ENCODE peak calls at places on chromosomes 4 and X, in six cellular contexts. W is tibial artery, P is fibroblast of mammary gland, M is GM23248, K is small intestine, F is adipocyte. Q is an unnamed sample.

GRCh38 chr4:13905543-13905942 is 278.0 kb upstream of the BOD1L1 start:
- DNase-seq in W (no peak), P (peak; percentile 97), M (peak; percentile 30), K (no peak), F (no peak), Q (no peak)

GRCh38 chrX:65196758-65197371 is 220.6 kb upstream of the ZC4H2 start:
- DNase-seq in W (no peak), P (no peak), M (peak; percentile 18), K (peak; percentile 83), F (no peak), Q (no peak)

GRCh38 chrX:154401045-154401799 is 3.0 kb downstream of the RPL10 start:
- DNase-seq in W (no peak), P (peak; percentile 45), M (no peak), K (peak; percentile 28), F (no peak), Q (no peak)

GRCh38 chr4:128823025-128823661 is 13.6 kb downstream of the JADE1 start:
- DNase-seq in W (no peak), P (peak; percentile 95), M (peak; percentile 95), K (no peak), F (peak; percentile 85), Q (no peak)

GRCh38 chrX:43958529-43958928 is 14.7 kb downstream of the NDP start:
- DNase-seq in W (no peak), P (peak; percentile 90), M (peak; percentile 73), K (peak; percentile 75), F (peak; percentile 86), Q (no peak)

GRCh38 chr4:77631276-77631675 is 25.7 kb downstream of the CXCL13 start:
- DNase-seq in W (no peak), P (no peak), M (no peak), K (peak; percentile 98), F (no peak), Q (no peak)

GRCh38 chr4:23153076-23153475 is 460.3 kb downstream of the GBA3 start:
- DNase-seq in W (no peak), P (no peak), M (peak; percentile 2), K (no peak), F (no peak), Q (no peak)

GRCh38 chrX:135421537-135421931 is 210 bp upstream of the SMIM10L2A start:
- DNase-seq in W (peak; percentile 84), P (peak; percentile 40), M (peak; percentile 41), K (peak; percentile 64), F (peak; percentile 65), Q (peak; percentile 69)

GRCh38 chrX:83008415-83008814 is 499.7 kb upstream of the POU3F4 start:
- DNase-seq in W (no peak), P (peak; percentile 1), M (peak; percentile 0), K (no peak), F (peak; percentile 14), Q (no peak)

GRCh38 chr4:176137626-176138025 is 57.8 kb downstream of the SPATA4 start:
- DNase-seq in W (no peak), P (peak; percentile 66), M (peak; percentile 86), K (no peak), F (peak; percentile 42), Q (no peak)

GRCh38 chrX:120794525-120794975 is 81.1 kb downstream of the CT47B1 start:
- DNase-seq in W (no peak), P (peak; percentile 42), M (peak; percentile 52), K (no peak), F (no peak), Q (no peak)

DNA sequence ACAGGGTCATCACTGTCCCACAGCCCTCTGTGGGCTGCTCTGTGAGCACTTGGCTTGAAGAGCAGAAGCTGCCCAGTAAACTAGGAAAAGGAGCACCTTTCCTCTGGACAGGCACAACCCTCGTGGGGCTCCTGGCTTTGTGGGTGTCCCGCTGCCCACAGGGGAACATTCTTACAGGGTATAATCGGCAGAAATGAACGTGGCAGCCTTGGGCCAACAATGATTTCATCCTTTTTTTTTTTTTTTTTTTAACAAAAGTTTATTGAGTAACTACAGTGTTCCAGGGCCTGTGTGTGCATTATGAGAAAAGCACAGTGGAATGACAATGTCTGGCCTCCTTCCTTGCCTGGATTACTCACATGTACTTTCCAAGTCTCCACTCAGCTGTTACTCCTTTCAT is 197.2 kb downstream of the PDGFC start:
- DNase-seq in W (no peak), P (peak; percentile 97), M (peak; percentile 96), K (no peak), F (peak; percentile 86), Q (no peak)
- H3K4me3 ChIP-seq in W (no peak overlapping the region), P (peak overlapping the region; percentile 23), M (peak overlapping the region; percentile 60), K (no peak overlapping the region), F (peak overlapping the region; percentile 46), Q (no peak overlapping the region)

DNA sequence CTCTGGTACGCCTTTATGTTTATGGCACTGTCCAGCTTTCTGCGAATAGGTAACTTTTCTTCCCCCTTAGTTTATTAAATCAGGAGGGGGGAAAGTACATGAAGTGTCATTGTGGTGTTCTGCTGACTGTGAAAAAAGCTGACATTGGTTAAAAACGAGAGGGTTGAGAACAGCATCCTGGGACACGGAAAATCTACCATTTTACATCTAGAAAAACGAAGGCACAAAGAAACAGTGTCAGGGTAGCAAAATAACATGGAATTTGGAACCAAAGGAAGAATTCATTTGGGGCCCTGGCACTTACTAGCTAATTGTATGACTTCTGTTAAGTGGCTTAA is 1.2 kb upstream of the AMOT start:
- DNase-seq in W (no peak), P (no peak), M (no peak), K (no peak), F (no peak), Q (no peak)
- H3K4me3 ChIP-seq in W (peak overlapping the region; percentile 82), P (peak overlapping the region; percentile 38), M (peak overlapping the region; percentile 79), K (peak overlapping the region; percentile 55), F (peak overlapping the region; percentile 79), Q (peak overlapping the region; percentile 73)

GRCh38 chrX:21940356-21940829 is at the start of gene SMS:
- DNase-seq in W (peak; percentile 90), P (peak; percentile 74), M (peak; percentile 87), K (peak; percentile 82), F (peak; percentile 79), Q (no peak)
- H3K4me3 ChIP-seq in W (peak within 1 kb of the TSS; percentile 67), P (peak within 1 kb of the TSS; percentile 59), M (peak within 1 kb of the TSS; percentile 82), K (peak within 1 kb of the TSS; percentile 76), F (peak within 1 kb of the TSS; percentile 77), Q (peak within 1 kb of the TSS; percentile 53)

GRCh38 chrX:149982310-149982709 is 44.0 kb upstream of the EOLA2 start:
- DNase-seq in W (no peak), P (no peak), M (no peak), K (peak; percentile 11), F (no peak), Q (no peak)

GRCh38 chrX:149984411-149984810 is 46.1 kb upstream of the EOLA2 start:
- DNase-seq in W (no peak), P (peak; percentile 24), M (peak; percentile 7), K (no peak), F (peak; percentile 41), Q (no peak)

DNA sequence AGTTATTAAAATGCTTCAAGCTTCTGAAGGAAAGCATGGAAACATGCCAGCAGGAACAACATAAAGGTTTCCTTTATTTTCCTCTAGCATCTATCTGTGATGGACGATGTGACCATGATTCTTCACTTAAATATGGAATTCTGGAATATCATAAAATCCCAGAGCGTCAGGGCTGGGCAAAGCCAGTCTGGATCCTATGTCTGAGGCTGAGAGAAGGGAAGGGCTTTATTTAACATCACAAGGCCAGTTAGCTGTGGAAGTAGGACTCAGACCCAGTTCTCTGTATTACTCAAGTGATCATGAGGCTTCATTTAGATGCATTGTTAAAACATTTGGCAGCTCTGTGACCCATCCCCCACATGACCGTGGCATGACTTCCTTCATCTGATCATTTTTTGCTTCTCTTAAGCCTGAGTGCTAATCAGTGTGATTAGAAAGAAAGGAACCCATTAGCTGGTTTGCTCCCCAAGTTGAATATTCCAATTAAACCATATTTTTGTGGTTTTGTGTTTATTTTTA is 40.9 kb upstream of the EOLA2 start:
- DNase-seq in W (no peak), P (no peak), M (no peak), K (no peak), F (no peak), Q (no peak)
- H3K4me3 ChIP-seq in W (no peak overlapping the region), P (no peak overlapping the region), M (no peak overlapping the region), K (no peak overlapping the region), F (no peak overlapping the region), Q (no peak overlapping the region)

DNA sequence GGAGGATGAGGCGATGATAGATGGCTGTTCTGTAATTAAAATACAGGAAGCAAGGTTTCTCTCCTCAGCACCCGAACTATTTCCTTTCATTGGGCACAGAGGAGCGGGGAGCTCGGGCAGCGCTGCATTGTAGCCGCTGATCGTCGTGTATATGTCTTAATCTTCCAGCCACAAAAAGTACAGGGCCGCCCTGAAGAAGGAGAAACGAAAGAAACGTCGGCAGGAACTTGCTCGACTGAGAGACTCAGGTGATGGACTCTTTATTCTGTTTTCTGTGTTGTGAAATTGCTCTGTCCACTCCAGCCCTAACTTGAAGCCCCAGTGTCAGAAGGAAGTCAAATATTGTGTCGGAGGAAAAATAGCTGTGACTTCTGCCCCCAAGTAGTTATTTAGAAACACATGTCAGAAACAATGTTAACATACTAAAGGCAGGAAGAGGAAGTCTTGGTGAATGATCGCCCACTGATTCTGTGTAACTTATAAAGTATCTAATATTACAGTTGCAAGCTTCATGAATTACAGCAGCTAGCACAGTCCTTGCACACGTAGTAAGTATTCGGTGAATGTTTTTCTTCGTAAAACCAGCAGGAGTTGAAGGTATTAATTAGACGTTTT is 589 bp downstream of the ZRSR2 start:
- DNase-seq in W (no peak), P (peak; percentile 21), M (peak; percentile 27), K (peak; percentile 26), F (no peak), Q (no peak)
- H3K4me3 ChIP-seq in W (peak overlapping the region; percentile 73), P (peak overlapping the region; percentile 94), M (peak overlapping the region; percentile 88), K (peak overlapping the region; percentile 86), F (peak overlapping the region; percentile 93), Q (peak overlapping the region; percentile 92)

GRCh38 chr4:185839204-185839712 is 27.3 kb upstream of the SORBS2 start:
- DNase-seq in W (peak; percentile 75), P (peak; percentile 97), M (peak; percentile 96), K (no peak), F (peak; percentile 95), Q (no peak)
- H3K4me3 ChIP-seq in W (no peak overlapping the region), P (no peak overlapping the region), M (peak overlapping the region; percentile 34), K (no peak overlapping the region), F (peak overlapping the region; percentile 59), Q (no peak overlapping the region)

Q was measured in dorsolateral prefrontal cortex.